ENCODE peak calls at places on chromosomes 7 and 10, in seven cellular contexts. One of them, this sample, is unnamed.
A peak's percentile ranks its signal among the peaks of the same experiment; 100 is the strongest.

GRCh38 chr7:39589323-39590111 is 23.3 kb downstream of the YAE1 start:
- DNase-seq in activated CD8-positive, alpha-beta memory T cell treated with anti-CD3 and anti-CD28 coated beads for 48 hours: peak; percentile 55
- DNase-seq in foreskin melanocyte: peak; percentile 82
- DNase-seq in NCI-H446 treated with DMSO at 0.1 percent for 48 hours: no peak
- DNase-seq in A549: no peak
- DNase-seq in type B pancreatic cell: no peak
- DNase-seq in Caki2: peak; percentile 51
- DNase-seq in this sample: no peak

GRCh38 chr10:99536400-99537254 is 3.9 kb downstream of the NKX2-3 start:
- DNase-seq in type B pancreatic cell: no peak
- DNase-seq in A549: no peak
- DNase-seq in NCI-H446 treated with DMSO at 0.1 percent for 48 hours: no peak
- DNase-seq in Caki2: no peak
- DNase-seq in foreskin melanocyte: no peak
- DNase-seq in activated CD8-positive, alpha-beta memory T cell treated with anti-CD3 and anti-CD28 coated beads for 48 hours: no peak
- DNase-seq in this sample: no peak

GRCh38 chr7:5489991-5490536 is 66.4 kb upstream of the TNRC18 start:
- DNase-seq in A549: no peak
- DNase-seq in foreskin melanocyte: no peak
- DNase-seq in NCI-H446 treated with DMSO at 0.1 percent for 48 hours: no peak
- DNase-seq in Caki2: peak; percentile 81
- DNase-seq in activated CD8-positive, alpha-beta memory T cell treated with anti-CD3 and anti-CD28 coated beads for 48 hours: no peak
- DNase-seq in type B pancreatic cell: no peak
- DNase-seq in this sample: no peak

GRCh38 chr7:41437257-41438196 is 265.4 kb downstream of the INHBA start:
- DNase-seq in A549: no peak
- DNase-seq in foreskin melanocyte: no peak
- DNase-seq in type B pancreatic cell: no peak
- DNase-seq in activated CD8-positive, alpha-beta memory T cell treated with anti-CD3 and anti-CD28 coated beads for 48 hours: no peak
- DNase-seq in Caki2: peak; percentile 19
- DNase-seq in NCI-H446 treated with DMSO at 0.1 percent for 48 hours: no peak
- DNase-seq in this sample: no peak

GRCh38 chr10:124641282-124642075 is 102.7 kb downstream of the FAM53B start:
- DNase-seq in activated CD8-positive, alpha-beta memory T cell treated with anti-CD3 and anti-CD28 coated beads for 48 hours: no peak
- DNase-seq in foreskin melanocyte: no peak
- DNase-seq in Caki2: no peak
- DNase-seq in A549: no peak
- DNase-seq in NCI-H446 treated with DMSO at 0.1 percent for 48 hours: peak; percentile 4
- DNase-seq in type B pancreatic cell: no peak
- DNase-seq in this sample: no peak

GRCh38 chr7:52639126-52639525 is 396.3 kb upstream of the POM121L12 start:
- DNase-seq in activated CD8-positive, alpha-beta memory T cell treated with anti-CD3 and anti-CD28 coated beads for 48 hours: no peak
- DNase-seq in type B pancreatic cell: no peak
- DNase-seq in foreskin melanocyte: no peak
- DNase-seq in Caki2: no peak
- DNase-seq in NCI-H446 treated with DMSO at 0.1 percent for 48 hours: no peak
- DNase-seq in A549: no peak
- DNase-seq in this sample: no peak

GRCh38 chr10:71302874-71303568 is 16.0 kb upstream of the SLC29A3 start:
- DNase-seq in A549: peak; percentile 73
- DNase-seq in foreskin melanocyte: no peak
- DNase-seq in type B pancreatic cell: no peak
- DNase-seq in activated CD8-positive, alpha-beta memory T cell treated with anti-CD3 and anti-CD28 coated beads for 48 hours: no peak
- DNase-seq in NCI-H446 treated with DMSO at 0.1 percent for 48 hours: peak; percentile 17
- DNase-seq in Caki2: peak; percentile 44
- DNase-seq in this sample: no peak

GRCh38 chr7:41698726-41699125 is 4.2 kb downstream of the INHBA start:
- DNase-seq in Caki2: no peak
- DNase-seq in NCI-H446 treated with DMSO at 0.1 percent for 48 hours: no peak
- DNase-seq in type B pancreatic cell: no peak
- DNase-seq in activated CD8-positive, alpha-beta memory T cell treated with anti-CD3 and anti-CD28 coated beads for 48 hours: no peak
- DNase-seq in A549: no peak
- DNase-seq in foreskin melanocyte: no peak
- DNase-seq in this sample: no peak

GRCh38 chr10:128475686-128476410 is 349.6 kb upstream of the MKI67 start:
- DNase-seq in Caki2: no peak
- DNase-seq in type B pancreatic cell: no peak
- DNase-seq in activated CD8-positive, alpha-beta memory T cell treated with anti-CD3 and anti-CD28 coated beads for 48 hours: no peak
- DNase-seq in NCI-H446 treated with DMSO at 0.1 percent for 48 hours: no peak
- DNase-seq in A549: no peak
- DNase-seq in foreskin melanocyte: no peak
- DNase-seq in this sample: no peak

GRCh38 chr7:418636-419280 is 100.9 kb downstream of the PDGFA start:
- DNase-seq in NCI-H446 treated with DMSO at 0.1 percent for 48 hours: no peak
- DNase-seq in type B pancreatic cell: no peak
- DNase-seq in foreskin melanocyte: no peak
- DNase-seq in A549: no peak
- DNase-seq in Caki2: no peak
- DNase-seq in activated CD8-positive, alpha-beta memory T cell treated with anti-CD3 and anti-CD28 coated beads for 48 hours: no peak
- DNase-seq in this sample: no peak

GRCh38 chr7:151818674-151819519 is 58.0 kb downstream of the PRKAG2 start:
- DNase-seq in A549: no peak
- DNase-seq in NCI-H446 treated with DMSO at 0.1 percent for 48 hours: no peak
- DNase-seq in Caki2: no peak
- DNase-seq in type B pancreatic cell: no peak
- DNase-seq in activated CD8-positive, alpha-beta memory T cell treated with anti-CD3 and anti-CD28 coated beads for 48 hours: no peak
- DNase-seq in foreskin melanocyte: no peak
- DNase-seq in this sample: no peak

This sample was measured in mesothelial cell of epicardium.